ENCODE peak calls at places on chromosomes 13 and 19, in eight cellular contexts. M is tibial artery, E is psoas muscle, D is brain microvascular endothelial cell, Q is neural progenitor cell, I is body of pancreas, S is breast epithelium, F is heart left ventricle. W is an unnamed sample.

GRCh38 chr19:29449371-29449770 is 76.4 kb upstream of the VSTM2B start:
- DNase-seq in M (no peak), E (no peak), D (no peak), Q (no peak), I (no peak), S (no peak), F (no peak), W (no peak)

GRCh38 chr19:43713208-43713607 is 2.7 kb upstream of the IRGC start:
- DNase-seq in M (no peak), E (no peak), D (no peak), Q (no peak), I (no peak), S (no peak), F (no peak), W (no peak)

GRCh38 chr19:28489126-28489660 is 723.8 kb downstream of the UQCRFS1 start:
- DNase-seq in M (no peak), E (no peak), D (no peak), Q (peak; percentile 18), I (no peak), S (no peak), F (no peak), W (no peak)

GRCh38 chr13:44439615-44440014 is 66.0 kb downstream of the SERP2 start:
- DNase-seq in M (no peak), E (no peak), D (no peak), Q (no peak), I (no peak), S (no peak), F (no peak), W (no peak)

GRCh38 chr19:47698631-47699359 is 14.4 kb upstream of the EHD2 start:
- DNase-seq in M (no peak), E (peak; percentile 62), D (no peak), Q (no peak), I (no peak), S (no peak), F (peak; percentile 56), W (peak; percentile 75)

GRCh38 chr13:45119469-45119989 is 781 bp upstream of the GTF2F2 start:
- DNase-seq in M (no peak), E (no peak), D (peak; percentile 48), Q (peak; percentile 18), I (peak; percentile 10), S (no peak), F (no peak), W (no peak)

GRCh38 chr19:39199025-39199424 is 2.3 kb downstream of the NCCRP1 start:
- DNase-seq in M (no peak), E (no peak), D (no peak), Q (peak; percentile 52), I (peak; percentile 96), S (no peak), F (no peak), W (peak; percentile 92)

GRCh38 chr19:13461536-13461935 is 44.7 kb downstream of the CACNA1A start:
- DNase-seq in M (no peak), E (no peak), D (no peak), Q (peak; percentile 40), I (no peak), S (no peak), F (no peak), W (no peak)

GRCh38 chr19:40948580-40949299 is 42.3 kb upstream of the CYP2B6 start:
- DNase-seq in M (no peak), E (no peak), D (no peak), Q (no peak), I (no peak), S (no peak), F (no peak), W (no peak)

GRCh38 chr19:6023085-6023682 is 45.2 kb upstream of the RANBP3 start:
- DNase-seq in M (no peak), E (peak; percentile 53), D (peak; percentile 34), Q (no peak), I (no peak), S (no peak), F (peak; percentile 62), W (peak; percentile 70)

GRCh38 chr13:30832377-30832776 is 73.7 kb upstream of the MEDAG start:
- DNase-seq in M (no peak), E (no peak), D (no peak), Q (no peak), I (no peak), S (no peak), F (no peak), W (no peak)

GRCh38 chr19:28913626-28914025 is 299.3 kb downstream of the UQCRFS1 start:
- DNase-seq in M (no peak), E (no peak), D (no peak), Q (no peak), I (no peak), S (no peak), F (no peak), W (no peak)

GRCh38 chr19:3270908-3271307 is 46.4 kb downstream of the CELF5 start:
- DNase-seq in M (no peak), E (no peak), D (peak; percentile 11), Q (peak; percentile 90), I (no peak), S (no peak), F (no peak), W (no peak)

GRCh38 chr13:37752156-37752555 is 117.4 kb downstream of the TRPC4 start:
- DNase-seq in M (no peak), E (no peak), D (no peak), Q (no peak), I (no peak), S (no peak), F (no peak), W (no peak)

GRCh38 chr19:49932041-49932451 is 2.7 kb upstream of the NUP62 start:
- DNase-seq in M (no peak), E (no peak), D (no peak), Q (no peak), I (no peak), S (no peak), F (no peak), W (no peak)

GRCh38 chr19:55210120-55210493 is 806 bp upstream of the PTPRH start:
- DNase-seq in M (no peak), E (no peak), D (peak; percentile 90), Q (no peak), I (peak; percentile 81), S (no peak), F (no peak), W (peak; percentile 7)

GRCh38 chr19:2371656-2372055 is 11.6 kb downstream of the TMPRSS9 start:
- DNase-seq in M (no peak), E (no peak), D (no peak), Q (no peak), I (no peak), S (no peak), F (no peak), W (no peak)

GRCh38 chr13:29160862-29161261 is 340.7 kb downstream of the MTUS2 start:
- DNase-seq in M (no peak), E (no peak), D (no peak), Q (no peak), I (no peak), S (no peak), F (no peak), W (no peak)

GRCh38 chr13:74770361-74770760 is 636.2 kb upstream of the KLF12 start:
- DNase-seq in M (no peak), E (no peak), D (peak; percentile 90), Q (no peak), I (no peak), S (no peak), F (no peak), W (no peak)
- H3K27ac ChIP-seq in M (no peak overlapping the region), E (no peak overlapping the region), D (peak overlapping the region; percentile 86), Q (no peak overlapping the region), I (no peak overlapping the region), S (no peak overlapping the region), F (no peak overlapping the region), W (no peak overlapping the region)

GRCh38 chr19:15813916-15814315 is 1.5 kb downstream of the OR10H1 start:
- DNase-seq in M (no peak), E (no peak), D (no peak), Q (no peak), I (no peak), S (no peak), F (no peak), W (no peak)

GRCh38 chr19:15811476-15811875 is 4.0 kb downstream of the OR10H1 start:
- DNase-seq in M (no peak), E (no peak), D (no peak), Q (no peak), I (no peak), S (no peak), F (no peak), W (no peak)

GRCh38 chr19:15815306-15815705 is at the start of gene OR10H1:
- DNase-seq in M (no peak), E (no peak), D (no peak), Q (no peak), I (peak; percentile 73), S (no peak), F (no peak), W (no peak)

GRCh38 chr19:15810335-15810734 is 5.1 kb downstream of the OR10H1 start:
- DNase-seq in M (no peak), E (no peak), D (no peak), Q (no peak), I (peak; percentile 25), S (no peak), F (no peak), W (no peak)

GRCh38 chr19:15812059-15812722 is 3.3 kb downstream of the OR10H1 start:
- DNase-seq in M (no peak), E (no peak), D (no peak), Q (no peak), I (peak; percentile 11), S (no peak), F (no peak), W (no peak)
- TF ChIP-seq CTCF in M (no peak), E (no peak), D (no peak), Q (no peak), I (peak; percentile 28), S (no peak), F (no peak), W (no peak)

GRCh38 chr19:344625-345319 is at the start of gene MIER2:
- DNase-seq in M (peak; percentile 65), E (peak; percentile 90), D (peak; percentile 71), Q (peak; percentile 90), I (peak; percentile 74), S (peak; percentile 79), F (peak; percentile 94), W (peak; percentile 94)
- H3K27ac ChIP-seq in M (peak within 1 kb of the TSS; percentile 78), E (peak within 1 kb of the TSS; percentile 65), D (peak within 1 kb of the TSS; percentile 85), Q (no peak within 1 kb of the TSS), I (peak within 1 kb of the TSS; percentile 59), S (peak within 1 kb of the TSS; percentile 73), F (peak within 1 kb of the TSS; percentile 85), W (no peak within 1 kb of the TSS)

GRCh38 chr13:75550159-75550567 is 572 bp downstream of the UCHL3 start:
- DNase-seq in M (no peak), E (no peak), D (peak; percentile 83), Q (peak; percentile 10), I (peak; percentile 38), S (peak; percentile 46), F (no peak), W (no peak)

GRCh38 chr13:75554981-75555380 is 5.4 kb downstream of the UCHL3 start:
- DNase-seq in M (no peak), E (no peak), D (no peak), Q (no peak), I (no peak), S (no peak), F (no peak), W (no peak)

GRCh38 chr13:75547917-75548316 is 1.7 kb upstream of the UCHL3 start:
- DNase-seq in M (no peak), E (no peak), D (no peak), Q (no peak), I (no peak), S (no peak), F (no peak), W (no peak)

GRCh38 chr13:75544681-75545333 is 4.8 kb upstream of the UCHL3 start:
- DNase-seq in M (no peak), E (no peak), D (peak; percentile 62), Q (no peak), I (no peak), S (peak; percentile 22), F (no peak), W (peak; percentile 62)

GRCh38 chr13:75549262-75550158 is at the start of gene UCHL3:
- DNase-seq in M (peak; percentile 92), E (peak; percentile 99), D (peak; percentile 92), Q (peak; percentile 99), I (peak; percentile 97), S (peak; percentile 91), F (peak; percentile 99), W (peak; percentile 98)
- TF ChIP-seq CTCF in M (peak; percentile 80), E (peak; percentile 87), D (peak; percentile 98), Q (peak; percentile 77), I (peak; percentile 99), S (peak; percentile 84), F (peak; percentile 93), W (peak; percentile 87)